ENCODE peak calls at places on chromosomes 12 and 14, in nine cellular contexts. D, B, S, Q, V, Z, I, G and U are unnamed samples.

GRCh38 chr12:94872671-94873367 is 130.7 kb downstream of the NDUFA12 start:
- DNase-seq in D (no peak), B (no peak), S (peak; percentile 9), Q (no peak), V (no peak), Z (no peak), I (no peak), G (peak; percentile 40), U (no peak)

GRCh38 chr12:29382251-29382650 is 1.3 kb upstream of the ERGIC2 start:
- DNase-seq in D (no peak), B (no peak), S (no peak), Q (no peak), V (no peak), Z (no peak), I (no peak), G (no peak), U (no peak)

GRCh38 chr12:24306001-24306400 is 356.5 kb upstream of the SOX5 start:
- DNase-seq in D (no peak), B (no peak), S (no peak), Q (no peak), V (no peak), Z (no peak), I (no peak), G (no peak), U (no peak)

GRCh38 chr12:113867258-113867657 is 98.9 kb downstream of the RBM19 start:
- DNase-seq in D (no peak), B (no peak), S (no peak), Q (no peak), V (no peak), Z (no peak), I (no peak), G (peak; percentile 52), U (no peak)

GRCh38 chr12:53825246-53826081 is 73.7 kb upstream of the CISTR start:
- DNase-seq in D (no peak), B (no peak), S (no peak), Q (no peak), V (no peak), Z (no peak), I (no peak), G (no peak), U (peak; percentile 69)

GRCh38 chr12:116299064-116299463 is 21.6 kb upstream of the MED13L start:
- DNase-seq in D (no peak), B (no peak), S (no peak), Q (no peak), V (no peak), Z (no peak), I (no peak), G (no peak), U (no peak)

GRCh38 chr12:130203151-130203550 is 40.9 kb downstream of the FZD10 start:
- DNase-seq in D (no peak), B (no peak), S (no peak), Q (no peak), V (no peak), Z (no peak), I (no peak), G (no peak), U (no peak)

GRCh38 chr12:124694846-124695497 is 127.6 kb upstream of the NCOR2 start:
- DNase-seq in D (no peak), B (no peak), S (no peak), Q (no peak), V (peak; percentile 58), Z (no peak), I (no peak), G (no peak), U (peak; percentile 79)

GRCh38 chr12:100959481-100959880 is 164.9 kb downstream of the ANO4 start:
- DNase-seq in D (no peak), B (no peak), S (no peak), Q (peak; percentile 60), V (no peak), Z (no peak), I (no peak), G (no peak), U (no peak)

GRCh38 chr14:59630281-59630963 is 53.8 kb upstream of the CCDC175 start:
- DNase-seq in D (no peak), B (no peak), S (peak; percentile 86), Q (no peak), V (peak; percentile 30), Z (peak; percentile 56), I (peak; percentile 7), G (peak; percentile 66), U (no peak)